ENCODE peak calls at places on chromosomes 6 and 20, in ten cellular contexts. One of them, this sample, is unnamed.

GRCh38 chr6:99178168-99178567 is 171.3 kb downstream of the FAXC start:
- DNase-seq in breast epithelium: no peak
- DNase-seq in adrenal gland: no peak
- DNase-seq in fibroblast of pulmonary artery: no peak
- DNase-seq in progenitor cell of endocrine pancreas: no peak
- DNase-seq in fibroblast of the aortic adventitia: no peak
- DNase-seq in nephron progenitor cell: no peak
- DNase-seq in glutamatergic neuron: no peak
- DNase-seq in BE2C: no peak
- DNase-seq in HL-60: no peak
- DNase-seq in this sample: no peak

GRCh38 chr6:158793432-158793831 is 25.7 kb downstream of the EZR start:
- DNase-seq in breast epithelium: no peak
- DNase-seq in adrenal gland: no peak
- DNase-seq in fibroblast of pulmonary artery: peak
- DNase-seq in progenitor cell of endocrine pancreas: no peak
- DNase-seq in fibroblast of the aortic adventitia: peak
- DNase-seq in nephron progenitor cell: no peak
- DNase-seq in glutamatergic neuron: no peak
- DNase-seq in BE2C: no peak
- DNase-seq in HL-60: peak
- DNase-seq in this sample: peak

GRCh38 chr6:55293116-55293515 is 34.2 kb upstream of the GFRAL start:
- DNase-seq in breast epithelium: no peak
- DNase-seq in adrenal gland: no peak
- DNase-seq in fibroblast of pulmonary artery: peak
- DNase-seq in progenitor cell of endocrine pancreas: no peak
- DNase-seq in fibroblast of the aortic adventitia: peak
- DNase-seq in nephron progenitor cell: no peak
- DNase-seq in glutamatergic neuron: no peak
- DNase-seq in BE2C: peak
- DNase-seq in HL-60: no peak
- DNase-seq in this sample: no peak

GRCh38 chr6:24492475-24492874 is 2.3 kb upstream of the ALDH5A1 start:
- DNase-seq in breast epithelium: no peak
- DNase-seq in adrenal gland: no peak
- DNase-seq in fibroblast of pulmonary artery: peak
- DNase-seq in progenitor cell of endocrine pancreas: no peak
- DNase-seq in fibroblast of the aortic adventitia: no peak
- DNase-seq in nephron progenitor cell: peak
- DNase-seq in glutamatergic neuron: peak
- DNase-seq in BE2C: no peak
- DNase-seq in HL-60: no peak
- DNase-seq in this sample: no peak

GRCh38 chr6:46380152-46380807 is 111.0 kb downstream of the RCAN2 start:
- DNase-seq in breast epithelium: no peak
- DNase-seq in adrenal gland: no peak
- DNase-seq in fibroblast of pulmonary artery: no peak
- DNase-seq in progenitor cell of endocrine pancreas: no peak
- DNase-seq in fibroblast of the aortic adventitia: no peak
- DNase-seq in nephron progenitor cell: no peak
- DNase-seq in glutamatergic neuron: no peak
- DNase-seq in BE2C: no peak
- DNase-seq in HL-60: no peak
- DNase-seq in this sample: no peak

GRCh38 chr6:88545991-88546390 is 379.8 kb upstream of the CNR1 start:
- DNase-seq in breast epithelium: no peak
- DNase-seq in adrenal gland: no peak
- DNase-seq in fibroblast of pulmonary artery: no peak
- DNase-seq in progenitor cell of endocrine pancreas: no peak
- DNase-seq in fibroblast of the aortic adventitia: no peak
- DNase-seq in nephron progenitor cell: no peak
- DNase-seq in glutamatergic neuron: no peak
- DNase-seq in BE2C: no peak
- DNase-seq in HL-60: no peak
- DNase-seq in this sample: no peak

GRCh38 chr6:168195712-168196111 is 116.7 kb upstream of the FRMD1 start:
- DNase-seq in breast epithelium: no peak
- DNase-seq in adrenal gland: no peak
- DNase-seq in fibroblast of pulmonary artery: no peak
- DNase-seq in progenitor cell of endocrine pancreas: no peak
- DNase-seq in fibroblast of the aortic adventitia: no peak
- DNase-seq in nephron progenitor cell: no peak
- DNase-seq in glutamatergic neuron: no peak
- DNase-seq in BE2C: no peak
- DNase-seq in HL-60: no peak
- DNase-seq in this sample: no peak

GRCh38 chr20:32600681-32601237 is 15.6 kb upstream of the NOL4L start:
- DNase-seq in breast epithelium: no peak
- DNase-seq in adrenal gland: no peak
- DNase-seq in fibroblast of pulmonary artery: no peak
- DNase-seq in progenitor cell of endocrine pancreas: no peak
- DNase-seq in fibroblast of the aortic adventitia: no peak
- DNase-seq in nephron progenitor cell: no peak
- DNase-seq in glutamatergic neuron: no peak
- DNase-seq in BE2C: no peak
- DNase-seq in HL-60: no peak
- DNase-seq in this sample: peak

GRCh38 chr20:23526850-23527249 is 35.9 kb downstream of the CST8 start:
- DNase-seq in breast epithelium: no peak
- DNase-seq in adrenal gland: no peak
- DNase-seq in fibroblast of pulmonary artery: no peak
- DNase-seq in progenitor cell of endocrine pancreas: no peak
- DNase-seq in fibroblast of the aortic adventitia: no peak
- DNase-seq in nephron progenitor cell: no peak
- DNase-seq in glutamatergic neuron: no peak
- DNase-seq in BE2C: no peak
- DNase-seq in HL-60: no peak
- DNase-seq in this sample: no peak

GRCh38 chr6:55818482-55818881 is 56.9 kb downstream of the BMP5 start:
- DNase-seq in breast epithelium: no peak
- DNase-seq in adrenal gland: no peak
- DNase-seq in fibroblast of pulmonary artery: peak
- DNase-seq in progenitor cell of endocrine pancreas: no peak
- DNase-seq in fibroblast of the aortic adventitia: no peak
- DNase-seq in nephron progenitor cell: no peak
- DNase-seq in glutamatergic neuron: no peak
- DNase-seq in BE2C: no peak
- DNase-seq in HL-60: no peak
- DNase-seq in this sample: no peak

GRCh38 chr6:34237316-34237721 is 646 bp downstream of the HMGA1 start:
- DNase-seq in breast epithelium: no peak
- DNase-seq in adrenal gland: peak
- DNase-seq in fibroblast of pulmonary artery: no peak
- DNase-seq in progenitor cell of endocrine pancreas: no peak
- DNase-seq in fibroblast of the aortic adventitia: no peak
- DNase-seq in nephron progenitor cell: peak
- DNase-seq in glutamatergic neuron: peak
- DNase-seq in BE2C: peak
- DNase-seq in HL-60: no peak
- DNase-seq in this sample: peak

GRCh38 chr6:136751478-136751956 is 40.8 kb downstream of the MAP3K5 start:
- DNase-seq in breast epithelium: no peak
- DNase-seq in adrenal gland: no peak
- DNase-seq in fibroblast of pulmonary artery: no peak
- DNase-seq in progenitor cell of endocrine pancreas: no peak
- DNase-seq in fibroblast of the aortic adventitia: peak
- DNase-seq in nephron progenitor cell: no peak
- DNase-seq in glutamatergic neuron: no peak
- DNase-seq in BE2C: no peak
- DNase-seq in HL-60: peak
- DNase-seq in this sample: peak

GRCh38 chr20:63253438-63254236 is 626 bp downstream of the NKAIN4 start:
- DNase-seq in breast epithelium: no peak
- DNase-seq in adrenal gland: no peak
- DNase-seq in fibroblast of pulmonary artery: no peak
- DNase-seq in progenitor cell of endocrine pancreas: no peak
- DNase-seq in fibroblast of the aortic adventitia: no peak
- DNase-seq in nephron progenitor cell: peak
- DNase-seq in glutamatergic neuron: peak
- DNase-seq in BE2C: no peak
- DNase-seq in HL-60: no peak
- DNase-seq in this sample: no peak
- TF ChIP-seq CTCF in breast epithelium: no peak
- TF ChIP-seq CTCF in adrenal gland: no peak
- TF ChIP-seq CTCF in fibroblast of pulmonary artery: no peak
- TF ChIP-seq CTCF in progenitor cell of endocrine pancreas: no peak
- TF ChIP-seq CTCF in fibroblast of the aortic adventitia: no peak
- TF ChIP-seq CTCF in nephron progenitor cell: no peak
- TF ChIP-seq CTCF in glutamatergic neuron: no peak
- TF ChIP-seq CTCF in BE2C: no peak
- TF ChIP-seq CTCF in HL-60: no peak
- TF ChIP-seq CTCF in this sample: no peak

GRCh38 chr6:148235446-148235845 is 107.2 kb upstream of the SASH1 start:
- DNase-seq in breast epithelium: no peak
- DNase-seq in adrenal gland: no peak
- DNase-seq in fibroblast of pulmonary artery: no peak
- DNase-seq in progenitor cell of endocrine pancreas: no peak
- DNase-seq in fibroblast of the aortic adventitia: peak
- DNase-seq in nephron progenitor cell: no peak
- DNase-seq in glutamatergic neuron: no peak
- DNase-seq in BE2C: no peak
- DNase-seq in HL-60: no peak
- DNase-seq in this sample: peak
- TF ChIP-seq CTCF in breast epithelium: no peak
- TF ChIP-seq CTCF in adrenal gland: no peak
- TF ChIP-seq CTCF in fibroblast of pulmonary artery: no peak
- TF ChIP-seq CTCF in progenitor cell of endocrine pancreas: no peak
- TF ChIP-seq CTCF in fibroblast of the aortic adventitia: no peak
- TF ChIP-seq CTCF in nephron progenitor cell: no peak
- TF ChIP-seq CTCF in glutamatergic neuron: no peak
- TF ChIP-seq CTCF in BE2C: no peak
- TF ChIP-seq CTCF in HL-60: no peak
- TF ChIP-seq CTCF in this sample: no peak

DNA sequence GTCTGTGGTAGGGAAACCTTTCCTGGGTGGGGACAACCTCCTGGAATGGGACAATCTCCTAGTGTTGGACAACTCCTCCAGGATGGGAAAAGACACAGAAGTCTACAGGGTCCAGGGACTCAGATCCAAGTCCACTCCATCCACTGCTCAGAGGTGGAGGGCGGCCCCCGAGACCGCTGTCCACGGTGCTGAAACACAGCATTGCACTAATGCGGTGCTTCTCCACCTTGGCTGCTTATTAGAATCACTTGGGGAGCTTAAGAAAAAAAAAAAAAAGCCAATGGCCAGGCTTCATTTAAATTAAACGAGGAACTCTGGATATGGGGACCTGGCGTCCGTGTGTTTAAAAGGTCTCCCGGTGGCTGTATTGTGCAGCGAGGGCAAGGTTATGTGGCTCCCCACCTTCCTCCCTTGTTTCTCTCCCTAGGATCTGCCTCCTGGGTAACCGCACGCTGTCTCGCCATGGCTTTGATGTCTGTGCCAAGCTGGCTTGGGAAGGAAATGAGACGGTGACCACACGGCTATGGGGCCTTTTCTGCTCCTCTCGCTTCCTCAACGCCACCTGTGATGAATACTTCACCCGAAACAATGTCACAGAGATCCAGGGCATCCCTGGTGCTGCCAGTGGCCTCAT is 12.0 kb downstream of the SLC12A5 start:
- DNase-seq in breast epithelium: no peak
- DNase-seq in adrenal gland: peak
- DNase-seq in fibroblast of pulmonary artery: peak
- DNase-seq in progenitor cell of endocrine pancreas: peak
- DNase-seq in fibroblast of the aortic adventitia: peak
- DNase-seq in nephron progenitor cell: peak
- DNase-seq in glutamatergic neuron: no peak
- DNase-seq in BE2C: no peak
- DNase-seq in HL-60: peak
- DNase-seq in this sample: peak
- TF ChIP-seq CTCF in breast epithelium: no peak
- TF ChIP-seq CTCF in adrenal gland: no peak
- TF ChIP-seq CTCF in fibroblast of pulmonary artery: no peak
- TF ChIP-seq CTCF in progenitor cell of endocrine pancreas: no peak
- TF ChIP-seq CTCF in fibroblast of the aortic adventitia: no peak
- TF ChIP-seq CTCF in nephron progenitor cell: no peak
- TF ChIP-seq CTCF in glutamatergic neuron: no peak
- TF ChIP-seq CTCF in BE2C: no peak
- TF ChIP-seq CTCF in HL-60: no peak
- TF ChIP-seq CTCF in this sample: no peak

GRCh38 chr6:150598401-150598800 is 1.3 kb upstream of the PLEKHG1 start:
- DNase-seq in breast epithelium: no peak
- DNase-seq in adrenal gland: no peak
- DNase-seq in fibroblast of pulmonary artery: no peak
- DNase-seq in progenitor cell of endocrine pancreas: no peak
- DNase-seq in fibroblast of the aortic adventitia: no peak
- DNase-seq in nephron progenitor cell: no peak
- DNase-seq in glutamatergic neuron: no peak
- DNase-seq in BE2C: no peak
- DNase-seq in HL-60: no peak
- DNase-seq in this sample: no peak

GRCh38 chr6:150600003-150600301 is 267 bp downstream of the PLEKHG1 start:
- DNase-seq in breast epithelium: no peak
- DNase-seq in adrenal gland: no peak
- DNase-seq in fibroblast of pulmonary artery: no peak
- DNase-seq in progenitor cell of endocrine pancreas: no peak
- DNase-seq in fibroblast of the aortic adventitia: no peak
- DNase-seq in nephron progenitor cell: no peak
- DNase-seq in glutamatergic neuron: no peak
- DNase-seq in BE2C: no peak
- DNase-seq in HL-60: no peak
- DNase-seq in this sample: no peak

GRCh38 chr6:150598858-150599198 is 857 bp upstream of the PLEKHG1 start:
- DNase-seq in breast epithelium: no peak
- DNase-seq in adrenal gland: no peak
- DNase-seq in fibroblast of pulmonary artery: no peak
- DNase-seq in progenitor cell of endocrine pancreas: no peak
- DNase-seq in fibroblast of the aortic adventitia: no peak
- DNase-seq in nephron progenitor cell: no peak
- DNase-seq in glutamatergic neuron: no peak
- DNase-seq in BE2C: no peak
- DNase-seq in HL-60: no peak
- DNase-seq in this sample: no peak

GRCh38 chr6:150599199-150600002 is at the start of gene PLEKHG1:
- DNase-seq in breast epithelium: peak
- DNase-seq in adrenal gland: peak
- DNase-seq in fibroblast of pulmonary artery: peak
- DNase-seq in progenitor cell of endocrine pancreas: peak
- DNase-seq in fibroblast of the aortic adventitia: peak
- DNase-seq in nephron progenitor cell: peak
- DNase-seq in glutamatergic neuron: peak
- DNase-seq in BE2C: peak
- DNase-seq in HL-60: peak
- DNase-seq in this sample: peak

DNA sequence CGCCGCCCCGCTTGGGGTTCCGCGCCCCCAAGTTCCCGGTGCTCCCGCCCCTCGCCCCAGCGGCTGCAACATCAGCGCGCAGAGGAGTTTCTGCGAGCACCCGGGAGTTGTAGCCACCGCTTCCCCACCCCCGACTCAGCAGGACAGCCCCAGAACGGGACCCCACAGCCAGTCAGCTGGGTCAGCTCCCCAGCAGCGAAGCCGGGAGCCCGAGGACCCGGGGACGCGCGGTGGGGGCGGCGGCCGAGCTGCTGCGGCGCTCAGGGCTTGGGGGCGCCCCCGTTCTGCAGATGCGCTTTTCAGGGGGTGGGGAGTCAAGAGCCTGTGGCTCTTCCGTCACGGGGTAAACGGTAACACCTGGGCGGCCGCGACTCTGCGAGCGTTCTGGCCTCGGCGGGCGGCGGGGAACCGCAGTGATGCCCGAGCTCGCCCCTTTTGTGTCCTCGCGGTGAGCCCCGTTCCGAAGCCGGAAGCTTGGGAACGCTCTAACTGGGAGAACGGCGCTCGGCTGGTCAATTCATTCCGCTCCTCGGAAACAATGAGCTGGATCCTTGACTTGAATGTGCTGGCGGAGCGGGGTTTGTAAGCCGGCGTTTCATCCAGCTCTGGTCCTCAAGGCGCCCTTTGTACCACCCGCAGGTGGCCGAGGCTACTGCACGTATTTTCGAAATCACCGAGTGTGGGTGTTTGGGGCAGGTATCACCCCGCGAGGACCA is 775 bp downstream of the PLEKHG1 start:
- DNase-seq in breast epithelium: peak
- DNase-seq in adrenal gland: peak
- DNase-seq in fibroblast of pulmonary artery: peak
- DNase-seq in progenitor cell of endocrine pancreas: peak
- DNase-seq in fibroblast of the aortic adventitia: peak
- DNase-seq in nephron progenitor cell: peak
- DNase-seq in glutamatergic neuron: peak
- DNase-seq in BE2C: peak
- DNase-seq in HL-60: peak
- DNase-seq in this sample: peak
- TF ChIP-seq CTCF in breast epithelium: peak
- TF ChIP-seq CTCF in adrenal gland: peak
- TF ChIP-seq CTCF in fibroblast of pulmonary artery: peak
- TF ChIP-seq CTCF in progenitor cell of endocrine pancreas: peak
- TF ChIP-seq CTCF in fibroblast of the aortic adventitia: peak
- TF ChIP-seq CTCF in nephron progenitor cell: peak
- TF ChIP-seq CTCF in glutamatergic neuron: peak
- TF ChIP-seq CTCF in BE2C: peak
- TF ChIP-seq CTCF in HL-60: no peak
- TF ChIP-seq CTCF in this sample: peak

This sample was measured in osteoblast.